ENCODE peak calls at places on chromosomes 1 and 21, in five cellular contexts. One of them, this sample, is unnamed.

GRCh38 chr1:212974735-212975606 is 24.6 kb downstream of the VASH2 start:
- DNase-seq in HTR-8/SVneo: no peak
- DNase-seq in T-helper 9 cell: no peak
- DNase-seq in ACHN: no peak
- DNase-seq in T-helper 22 cell: no peak
- DNase-seq in this sample: no peak

GRCh38 chr1:153771841-153772593 is 3.2 kb upstream of the SLC27A3 start:
- DNase-seq in HTR-8/SVneo: peak; percentile 17
- DNase-seq in T-helper 9 cell: no peak
- DNase-seq in ACHN: peak; percentile 29
- DNase-seq in T-helper 22 cell: no peak
- DNase-seq in this sample: no peak

GRCh38 chr1:234997201-234998173 is 131.2 kb downstream of the TOMM20 start:
- DNase-seq in HTR-8/SVneo: peak; percentile 89
- DNase-seq in T-helper 9 cell: no peak
- DNase-seq in ACHN: peak; percentile 100
- DNase-seq in T-helper 22 cell: no peak
- DNase-seq in this sample: no peak

GRCh38 chr1:9823943-9824701 is at the start of gene CLSTN1:
- DNase-seq in HTR-8/SVneo: peak; percentile 80
- DNase-seq in T-helper 9 cell: peak; percentile 87
- DNase-seq in ACHN: peak; percentile 88
- DNase-seq in T-helper 22 cell: peak; percentile 80
- DNase-seq in this sample: peak; percentile 87

GRCh38 chr1:83860506-83861221 is 138.3 kb downstream of the TTLL7 start:
- DNase-seq in HTR-8/SVneo: no peak
- DNase-seq in T-helper 9 cell: peak; percentile 52
- DNase-seq in ACHN: peak; percentile 61
- DNase-seq in T-helper 22 cell: peak; percentile 21
- DNase-seq in this sample: peak; percentile 67

GRCh38 chr1:237411621-237412020 is 369.6 kb downstream of the RYR2 start:
- DNase-seq in HTR-8/SVneo: no peak
- DNase-seq in T-helper 9 cell: no peak
- DNase-seq in ACHN: no peak
- DNase-seq in T-helper 22 cell: peak; percentile 5
- DNase-seq in this sample: no peak

GRCh38 chr21:29725025-29725736 is 214.6 kb downstream of the GRIK1 start:
- DNase-seq in HTR-8/SVneo: no peak
- DNase-seq in T-helper 9 cell: no peak
- DNase-seq in ACHN: no peak
- DNase-seq in T-helper 22 cell: no peak
- DNase-seq in this sample: no peak

GRCh38 chr1:33327587-33328325 is 6.9 kb upstream of the A3GALT2 start:
- DNase-seq in HTR-8/SVneo: no peak
- DNase-seq in T-helper 9 cell: no peak
- DNase-seq in ACHN: peak; percentile 60
- DNase-seq in T-helper 22 cell: no peak
- DNase-seq in this sample: no peak

GRCh38 chr1:93516164-93516563 is 68.2 kb downstream of the FNBP1L start:
- DNase-seq in HTR-8/SVneo: no peak
- DNase-seq in T-helper 9 cell: no peak
- DNase-seq in ACHN: no peak
- DNase-seq in T-helper 22 cell: no peak
- DNase-seq in this sample: no peak

GRCh38 chr1:151340870-151341754 is 5.9 kb downstream of the RFX5 start:
- DNase-seq in HTR-8/SVneo: peak; percentile 67
- DNase-seq in T-helper 9 cell: peak; percentile 9
- DNase-seq in ACHN: peak; percentile 88
- DNase-seq in T-helper 22 cell: peak; percentile 28
- DNase-seq in this sample: peak; percentile 53

GRCh38 chr21:45516071-45516670 is 26.1 kb downstream of the SLC19A1 start:
- DNase-seq in HTR-8/SVneo: no peak
- DNase-seq in T-helper 9 cell: no peak
- DNase-seq in ACHN: no peak
- DNase-seq in T-helper 22 cell: no peak
- DNase-seq in this sample: no peak

GRCh38 chr1:22607154-22607553 is 29.3 kb upstream of the C1QA start:
- DNase-seq in HTR-8/SVneo: no peak
- DNase-seq in T-helper 9 cell: no peak
- DNase-seq in ACHN: no peak
- DNase-seq in T-helper 22 cell: no peak
- DNase-seq in this sample: no peak

GRCh38 chr1:42680921-42681683 is 1.1 kb upstream of the YBX1 start:
- DNase-seq in HTR-8/SVneo: no peak
- DNase-seq in T-helper 9 cell: no peak
- DNase-seq in ACHN: peak; percentile 38
- DNase-seq in T-helper 22 cell: no peak
- DNase-seq in this sample: no peak

GRCh38 chr1:169094897-169095569 is 11.5 kb upstream of the ATP1B1 start:
- DNase-seq in HTR-8/SVneo: no peak
- DNase-seq in T-helper 9 cell: no peak
- DNase-seq in ACHN: no peak
- DNase-seq in T-helper 22 cell: no peak
- DNase-seq in this sample: no peak

GRCh38 chr1:111471012-111471411 is 2.8 kb upstream of the C1orf162 start:
- DNase-seq in HTR-8/SVneo: no peak
- DNase-seq in T-helper 9 cell: peak; percentile 55
- DNase-seq in ACHN: no peak
- DNase-seq in T-helper 22 cell: peak; percentile 79
- DNase-seq in this sample: peak; percentile 65

GRCh38 chr21:26842976-26843911 is 2.0 kb downstream of the ADAMTS1 start:
- DNase-seq in HTR-8/SVneo: peak; percentile 90
- DNase-seq in T-helper 9 cell: no peak
- DNase-seq in ACHN: peak; percentile 92
- DNase-seq in T-helper 22 cell: no peak
- DNase-seq in this sample: peak; percentile 32

GRCh38 chr1:33344896-33345295 is 24.0 kb upstream of the A3GALT2 start:
- DNase-seq in HTR-8/SVneo: no peak
- DNase-seq in T-helper 9 cell: no peak
- DNase-seq in ACHN: no peak
- DNase-seq in T-helper 22 cell: no peak
- DNase-seq in this sample: no peak